ENCODE peak calls at places on chromosomes 13 and 19, in eight cellular contexts. H is astrocyte of the cerebellum, K is GM12865, I is GM13976, J is B cell, O is thoracic aorta, D is dorsolateral prefrontal cortex, Q is vagina. Z is an unnamed sample.

GRCh38 chr13:29935309-29935981 is 85.0 kb upstream of the UBL3 start:
- DNase-seq in H (no peak), K (peak), I (peak), J (peak), O (no peak), D (no peak), Q (no peak), Z (peak)

GRCh38 chr19:19372656-19373416 is 32.6 kb upstream of the GATAD2A start:
- DNase-seq in H (no peak), K (peak), I (peak), J (peak), O (no peak), D (no peak), Q (no peak), Z (peak)

GRCh38 chr13:45921337-45921736 is 69.8 kb upstream of the SIAH3 start:
- DNase-seq in H (no peak), K (no peak), I (no peak), J (no peak), O (no peak), D (no peak), Q (no peak), Z (no peak)

GRCh38 chr13:35857769-35858168 is 273.4 kb downstream of the DCLK1 start:
- DNase-seq in H (no peak), K (no peak), I (no peak), J (no peak), O (no peak), D (no peak), Q (no peak), Z (no peak)

GRCh38 chr13:99218545-99218944 is 17.9 kb downstream of the UBAC2 start:
- DNase-seq in H (no peak), K (no peak), I (no peak), J (no peak), O (no peak), D (no peak), Q (no peak), Z (no peak)

GRCh38 chr19:50721441-50722137 is 1.6 kb upstream of the CLEC11A start:
- DNase-seq in H (no peak), K (no peak), I (no peak), J (no peak), O (no peak), D (no peak), Q (no peak), Z (no peak)

GRCh38 chr13:60453490-60453889 is 56.5 kb downstream of the TDRD3 start:
- DNase-seq in H (no peak), K (no peak), I (no peak), J (no peak), O (no peak), D (no peak), Q (no peak), Z (no peak)

GRCh38 chr13:28401303-28402056 is 93.4 kb downstream of the FLT1 start:
- DNase-seq in H (no peak), K (peak), I (no peak), J (no peak), O (no peak), D (no peak), Q (no peak), Z (no peak)

GRCh38 chr19:12237143-12237839 is 57.4 kb downstream of the ZNF44 start:
- DNase-seq in H (no peak), K (no peak), I (no peak), J (no peak), O (no peak), D (no peak), Q (no peak), Z (no peak)

GRCh38 chr19:29022599-29022998 is 190.4 kb downstream of the UQCRFS1 start:
- DNase-seq in H (no peak), K (no peak), I (no peak), J (no peak), O (no peak), D (no peak), Q (no peak), Z (no peak)

GRCh38 chr19:48646192-48646911 is 365 bp upstream of the CA11 start:
- DNase-seq in H (no peak), K (peak), I (peak), J (peak), O (no peak), D (peak), Q (peak), Z (peak)

GRCh38 chr13:99617474-99618255 is 116.4 kb downstream of the TM9SF2 start:
- DNase-seq in H (peak), K (peak), I (no peak), J (no peak), O (no peak), D (no peak), Q (no peak), Z (peak)

GRCh38 chr13:109684084-109684835 is 102.1 kb downstream of the IRS2 start:
- DNase-seq in H (no peak), K (no peak), I (no peak), J (no peak), O (no peak), D (no peak), Q (no peak), Z (no peak)

GRCh38 chr13:97298816-97299215 is 76.7 kb downstream of the MBNL2 start:
- DNase-seq in H (no peak), K (no peak), I (no peak), J (no peak), O (no peak), D (no peak), Q (no peak), Z (no peak)

GRCh38 chr13:76723551-76724232 is 162.5 kb downstream of the KCTD12 start:
- DNase-seq in H (peak), K (peak), I (no peak), J (no peak), O (no peak), D (no peak), Q (no peak), Z (peak)

GRCh38 chr13:36818483-36819063 is 449 bp upstream of the RFXAP start:
- DNase-seq in H (no peak), K (no peak), I (no peak), J (no peak), O (no peak), D (no peak), Q (no peak), Z (no peak)

GRCh38 chr13:88339271-88339741 is 668.1 kb downstream of the SLITRK5 start:
- DNase-seq in H (no peak), K (no peak), I (no peak), J (no peak), O (no peak), D (no peak), Q (no peak), Z (no peak)

GRCh38 chr19:47757617-47758432 is 12.5 kb downstream of the NOP53 start:
- DNase-seq in H (no peak), K (no peak), I (no peak), J (no peak), O (no peak), D (no peak), Q (no peak), Z (no peak)

GRCh38 chr19:30078381-30078910 is 136.4 kb downstream of the URI1 start:
- DNase-seq in H (no peak), K (no peak), I (no peak), J (no peak), O (no peak), D (no peak), Q (no peak), Z (no peak)

GRCh38 chr13:64029343-64030093 is 2613.9 kb upstream of the PCDH20 start:
- DNase-seq in H (no peak), K (no peak), I (no peak), J (no peak), O (no peak), D (no peak), Q (no peak), Z (no peak)

GRCh38 chr13:30576528-30576927 is 41.2 kb upstream of the USPL1 start:
- DNase-seq in H (no peak), K (no peak), I (no peak), J (no peak), O (no peak), D (no peak), Q (no peak), Z (peak)

GRCh38 chr19:7250057-7250596 is 44.1 kb downstream of the INSR start:
- DNase-seq in H (no peak), K (no peak), I (no peak), J (no peak), O (no peak), D (no peak), Q (no peak), Z (no peak)

GRCh38 chr13:103187621-103188020 is 121.4 kb upstream of the SLC10A2 start:
- DNase-seq in H (no peak), K (no peak), I (no peak), J (no peak), O (no peak), D (no peak), Q (no peak), Z (no peak)

GRCh38 chr19:40298026-40298425 is 12.9 kb upstream of the AKT2 start:
- DNase-seq in H (no peak), K (no peak), I (no peak), J (no peak), O (no peak), D (no peak), Q (no peak), Z (no peak)

GRCh38 chr19:449916-450315 is 10.9 kb downstream of the SHC2 start:
- DNase-seq in H (no peak), K (no peak), I (no peak), J (no peak), O (no peak), D (no peak), Q (no peak), Z (no peak)

GRCh38 chr19:41564515-41565383 is 11.2 kb upstream of the CEACAM21 start:
- DNase-seq in H (no peak), K (no peak), I (no peak), J (peak), O (no peak), D (no peak), Q (no peak), Z (peak)

GRCh38 chr13:53104120-53104519 is 75.5 kb downstream of the OLFM4 start:
- DNase-seq in H (no peak), K (no peak), I (no peak), J (no peak), O (no peak), D (no peak), Q (no peak), Z (no peak)

GRCh38 chr13:27403252-27403678 is 21.2 kb upstream of the GTF3A start:
- DNase-seq in H (peak), K (no peak), I (no peak), J (no peak), O (no peak), D (no peak), Q (no peak), Z (no peak)

GRCh38 chr19:31141301-31141700 is 207.9 kb downstream of the TSHZ3 start:
- DNase-seq in H (no peak), K (no peak), I (no peak), J (no peak), O (no peak), D (no peak), Q (no peak), Z (no peak)

GRCh38 chr13:31361673-31362072 is 161.9 kb downstream of the B3GLCT start:
- DNase-seq in H (no peak), K (no peak), I (no peak), J (no peak), O (no peak), D (no peak), Q (no peak), Z (no peak)

GRCh38 chr13:48214519-48215121 is 18.4 kb upstream of the ITM2B start:
- DNase-seq in H (no peak), K (no peak), I (no peak), J (no peak), O (no peak), D (no peak), Q (no peak), Z (peak)

GRCh38 chr13:72217142-72217541 is 350.1 kb upstream of the DACH1 start:
- DNase-seq in H (no peak), K (no peak), I (no peak), J (no peak), O (no peak), D (no peak), Q (no peak), Z (no peak)

GRCh38 chr13:72218966-72219365 is 352.0 kb upstream of the DACH1 start:
- DNase-seq in H (no peak), K (no peak), I (no peak), J (no peak), O (no peak), D (no peak), Q (no peak), Z (no peak)

GRCh38 chr13:72221276-72221962 is 354.4 kb upstream of the DACH1 start:
- DNase-seq in H (no peak), K (peak), I (peak), J (no peak), O (no peak), D (no peak), Q (no peak), Z (peak)
- TF ChIP-seq CTCF in H (peak), K (peak), I (peak), J (no peak), O (no peak), D (no peak), Q (no peak), Z (no peak)

GRCh38 chr19:43504426-43505185 is at the start of gene PHLDB3:
- DNase-seq in H (no peak), K (peak), I (peak), J (peak), O (no peak), D (no peak), Q (no peak), Z (peak)

GRCh38 chr19:43505941-43506340 is 1.4 kb upstream of the PHLDB3 start:
- DNase-seq in H (no peak), K (no peak), I (no peak), J (no peak), O (no peak), D (no peak), Q (no peak), Z (no peak)

GRCh38 chr19:43505186-43505456 is 575 bp upstream of the PHLDB3 start:
- DNase-seq in H (no peak), K (no peak), I (no peak), J (no peak), O (no peak), D (no peak), Q (no peak), Z (no peak)

GRCh38 chr19:43507880-43508279 is 3.3 kb upstream of the PHLDB3 start:
- DNase-seq in H (no peak), K (no peak), I (no peak), J (no peak), O (no peak), D (no peak), Q (no peak), Z (no peak)

DNA sequence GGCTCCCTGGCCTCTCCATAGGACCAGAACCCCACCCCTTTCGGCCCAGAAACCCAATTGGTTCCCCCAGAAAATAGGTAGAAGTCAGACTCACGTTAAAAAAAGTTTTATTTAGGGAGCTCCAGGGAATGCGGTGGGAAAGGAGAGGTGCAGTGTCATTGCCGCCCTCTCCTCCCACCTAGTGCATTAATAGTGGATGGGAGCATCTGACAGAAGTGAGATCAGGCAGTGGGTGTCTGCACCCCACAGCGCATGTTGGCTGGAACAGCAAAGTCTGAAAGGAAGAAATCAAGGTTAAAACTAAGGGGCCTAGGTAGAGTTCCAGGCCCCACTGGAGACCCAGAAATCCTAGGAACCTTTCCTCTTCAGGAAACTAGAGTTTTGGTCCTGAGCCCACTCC is 2.1 kb upstream of the PHLDB3 start:
- DNase-seq in H (no peak), K (no peak), I (no peak), J (no peak), O (no peak), D (no peak), Q (no peak), Z (no peak)
- TF ChIP-seq CTCF in H (no peak), K (no peak), I (no peak), J (no peak), O (no peak), D (no peak), Q (no peak), Z (no peak)

GRCh38 chr13:44735806-44736205 is 159.7 kb upstream of the TSC22D1 start:
- DNase-seq in H (no peak), K (no peak), I (no peak), J (no peak), O (no peak), D (no peak), Q (no peak), Z (no peak)

GRCh38 chr13:44732503-44733098 is 156.5 kb upstream of the TSC22D1 start:
- DNase-seq in H (no peak), K (no peak), I (no peak), J (no peak), O (no peak), D (no peak), Q (no peak), Z (no peak)

GRCh38 chr13:44738463-44738862 is 162.3 kb upstream of the TSC22D1 start:
- DNase-seq in H (no peak), K (no peak), I (no peak), J (no peak), O (no peak), D (no peak), Q (no peak), Z (no peak)

GRCh38 chr13:44730099-44730498 is 154.0 kb upstream of the TSC22D1 start:
- DNase-seq in H (no peak), K (no peak), I (no peak), J (no peak), O (no peak), D (no peak), Q (no peak), Z (no peak)

GRCh38 chr13:44734204-44734707 is 158.1 kb upstream of the TSC22D1 start:
- DNase-seq in H (no peak), K (no peak), I (no peak), J (no peak), O (no peak), D (no peak), Q (no peak), Z (no peak)
- TF ChIP-seq CTCF in H (no peak), K (no peak), I (no peak), J (no peak), O (no peak), D (no peak), Q (no peak), Z (no peak)

DNA sequence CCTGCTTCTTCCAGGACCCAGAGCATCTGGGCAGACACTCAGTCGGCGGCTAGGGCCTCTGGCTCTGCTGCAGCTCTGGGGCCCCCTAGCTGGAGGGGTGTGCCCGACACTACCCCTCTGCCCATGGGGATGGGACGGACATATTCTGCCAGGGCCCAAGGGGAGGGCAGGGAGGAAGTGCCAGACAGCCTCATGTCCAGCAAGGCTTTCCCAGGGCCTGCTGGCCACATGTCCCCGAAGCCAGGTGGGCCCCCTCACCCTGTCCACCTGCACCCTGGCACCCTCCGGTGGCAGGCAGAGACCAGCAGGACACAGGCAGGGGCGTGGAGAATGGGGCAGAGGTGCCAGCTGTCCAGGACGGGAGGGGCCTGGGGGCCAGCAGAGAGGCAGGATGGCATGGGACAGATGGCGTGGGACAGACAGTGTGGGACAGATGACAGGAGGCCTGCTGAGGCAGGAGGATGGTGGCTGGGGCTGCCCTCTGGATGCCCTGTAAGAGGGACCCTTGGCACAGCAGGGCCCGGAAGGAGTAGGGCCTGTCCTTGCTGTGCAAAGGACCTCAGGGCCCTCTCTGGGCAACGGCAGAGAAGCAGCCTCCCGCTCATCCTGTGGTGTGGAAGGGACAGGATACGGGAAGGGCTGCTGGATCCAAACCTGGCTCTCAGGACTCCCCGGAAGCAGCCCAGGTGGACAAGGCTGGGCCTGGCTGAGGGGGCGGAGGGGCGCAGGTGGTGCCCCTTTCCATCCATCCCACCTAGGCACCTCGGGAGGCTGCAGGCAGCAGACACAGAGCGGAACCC is 29.1 kb downstream of the CEBPG start:
- DNase-seq in H (no peak), K (no peak), I (no peak), J (no peak), O (no peak), D (no peak), Q (no peak), Z (no peak)
- TF ChIP-seq CTCF in H (no peak), K (no peak), I (no peak), J (no peak), O (no peak), D (no peak), Q (no peak), Z (no peak)

GRCh38 chr19:4676955-4677731 is 7.0 kb upstream of the MYDGF start:
- DNase-seq in H (no peak), K (peak), I (no peak), J (peak), O (no peak), D (no peak), Q (no peak), Z (peak)
- TF ChIP-seq CTCF in H (peak), K (peak), I (no peak), J (peak), O (peak), D (peak), Q (no peak), Z (peak)

GRCh38 chr19:2546128-2547032 is 70.5 kb downstream of the GADD45B start:
- DNase-seq in H (no peak), K (no peak), I (no peak), J (no peak), O (peak), D (peak), Q (no peak), Z (no peak)

GRCh38 chr19:2540646-2541454 is 64.9 kb downstream of the GADD45B start:
- DNase-seq in H (peak), K (no peak), I (no peak), J (no peak), O (peak), D (no peak), Q (no peak), Z (no peak)

GRCh38 chr19:2542341-2543069 is 66.6 kb downstream of the GADD45B start:
- DNase-seq in H (no peak), K (peak), I (no peak), J (no peak), O (no peak), D (no peak), Q (no peak), Z (no peak)

GRCh38 chr19:2544576-2545415 is 68.9 kb downstream of the GADD45B start:
- DNase-seq in H (no peak), K (peak), I (no peak), J (no peak), O (no peak), D (no peak), Q (no peak), Z (no peak)

DNA sequence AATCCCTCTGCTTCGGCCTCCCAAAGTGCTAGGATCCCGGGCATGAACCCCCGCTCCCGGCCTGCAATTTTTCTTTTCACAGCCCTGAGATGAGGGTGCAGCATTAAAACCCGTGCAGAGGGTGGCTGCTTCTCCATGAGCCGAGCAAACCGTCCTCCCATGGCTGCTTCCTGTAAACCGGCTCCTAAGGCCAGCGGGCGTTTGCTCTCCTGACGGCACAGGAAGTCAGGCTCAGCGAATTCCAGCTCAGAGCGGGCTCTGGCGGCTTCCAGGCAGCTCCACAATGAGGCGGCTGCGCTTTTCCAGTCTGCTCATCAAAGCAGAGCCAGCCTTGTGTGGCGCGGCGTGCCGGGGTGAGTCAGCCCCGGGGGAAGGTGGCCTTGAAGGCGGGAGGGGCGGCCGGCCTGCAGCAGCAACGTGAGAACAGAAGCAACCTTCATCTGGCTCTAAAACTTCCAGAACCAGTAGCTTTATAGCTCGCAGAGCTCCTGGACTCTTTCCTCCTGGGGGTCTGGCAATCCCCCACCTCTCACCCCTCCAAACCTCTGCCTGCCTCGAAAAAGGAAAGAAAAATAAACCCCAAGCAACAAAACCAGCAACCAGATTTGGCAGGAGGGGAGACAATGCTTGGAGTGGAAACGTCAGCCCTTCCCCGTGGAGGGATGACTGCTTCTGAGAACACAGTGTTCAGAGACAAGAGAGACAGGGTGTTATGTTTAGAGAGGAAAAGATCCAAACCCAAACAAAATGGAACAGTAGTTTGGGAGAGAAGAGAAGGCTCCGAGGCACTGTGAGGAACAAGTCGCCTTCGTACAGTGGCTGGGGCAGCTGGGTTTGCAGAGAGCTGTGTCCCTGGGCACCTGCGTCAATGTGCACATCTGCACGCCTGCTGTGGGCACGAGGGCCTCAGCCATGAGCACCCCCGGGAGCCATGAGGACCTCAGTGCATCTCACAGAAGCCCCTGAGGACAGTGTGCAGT is 67.8 kb downstream of the GADD45B start:
- DNase-seq in H (peak), K (peak), I (peak), J (peak), O (peak), D (peak), Q (peak), Z (peak)
- TF ChIP-seq CTCF in H (peak), K (no peak), I (no peak), J (no peak), O (peak), D (peak), Q (no peak), Z (no peak)